ENCODE peak calls at places on chromosomes 1 and 21, in ten cellular contexts. B is heart left ventricle, Q is HepG2, S is body of pancreas, E is HCT116, O is K562, N is right lobe of liver, I is upper lobe of left lung, U is IMR-90, W is GM12878. A is an unnamed sample.

GRCh38 chr1:2174348-2175054 is 20.1 kb downstream of the FAAP20 start:
- ATAC-seq in B (peak; percentile 79), Q (peak; percentile 77), S (peak; percentile 65), E (peak; percentile 94), O (peak; percentile 72), N (peak; percentile 73), I (peak; percentile 83), U (peak; percentile 92), W (peak; percentile 73), A (peak; percentile 87)

GRCh38 chr1:8674912-8675311 is 142.5 kb downstream of the RERE start:
- ATAC-seq in B (no peak), Q (no peak), S (no peak), E (no peak), O (no peak), N (no peak), I (no peak), U (no peak), W (peak; percentile 18), A (no peak)

GRCh38 chr1:112619518-112620458 is at the start of gene CAPZA1:
- ATAC-seq in B (peak; percentile 97), Q (peak; percentile 98), S (peak; percentile 98), E (peak; percentile 92), O (peak; percentile 90), N (peak; percentile 94), I (peak; percentile 97), U (peak; percentile 93), W (peak; percentile 85), A (peak; percentile 99)

GRCh38 chr1:15595809-15596730 is 11.2 kb upstream of the AGMAT start:
- ATAC-seq in B (no peak), Q (peak; percentile 43), S (no peak), E (peak; percentile 12), O (no peak), N (no peak), I (no peak), U (no peak), W (peak; percentile 36), A (no peak)

GRCh38 chr1:9700340-9700739 is 48.8 kb downstream of the PIK3CD start:
- ATAC-seq in B (no peak), Q (peak; percentile 26), S (no peak), E (peak; percentile 71), O (no peak), N (no peak), I (no peak), U (peak; percentile 86), W (no peak), A (no peak)

GRCh38 chr1:183732251-183732650 is 72.7 kb upstream of the RGL1 start:
- ATAC-seq in B (no peak), Q (no peak), S (no peak), E (no peak), O (no peak), N (no peak), I (no peak), U (no peak), W (no peak), A (no peak)

GRCh38 chr21:24671901-24672300 is 935.4 kb downstream of the MRPL39 start:
- ATAC-seq in B (no peak), Q (no peak), S (no peak), E (no peak), O (no peak), N (no peak), I (no peak), U (no peak), W (no peak), A (no peak)

GRCh38 chr1:234309243-234309597 is 64.0 kb upstream of the COA6 start:
- ATAC-seq in B (no peak), Q (no peak), S (no peak), E (no peak), O (peak; percentile 8), N (no peak), I (no peak), U (no peak), W (no peak), A (no peak)

GRCh38 chr1:198205021-198205684 is 48.4 kb downstream of the NEK7 start:
- ATAC-seq in B (peak; percentile 43), Q (no peak), S (no peak), E (no peak), O (no peak), N (no peak), I (no peak), U (no peak), W (no peak), A (no peak)

GRCh38 chr1:38059632-38060286 is 13.2 kb upstream of the POU3F1 start:
- ATAC-seq in B (peak; percentile 36), Q (no peak), S (no peak), E (no peak), O (no peak), N (no peak), I (no peak), U (no peak), W (no peak), A (no peak)

GRCh38 chr1:29513357-29513756 is 277.0 kb downstream of the PTPRU start:
- ATAC-seq in B (peak; percentile 90), Q (peak; percentile 89), S (peak; percentile 66), E (peak; percentile 100), O (peak; percentile 100), N (peak; percentile 71), I (peak; percentile 52), U (peak; percentile 93), W (peak; percentile 92), A (no peak)

DNA sequence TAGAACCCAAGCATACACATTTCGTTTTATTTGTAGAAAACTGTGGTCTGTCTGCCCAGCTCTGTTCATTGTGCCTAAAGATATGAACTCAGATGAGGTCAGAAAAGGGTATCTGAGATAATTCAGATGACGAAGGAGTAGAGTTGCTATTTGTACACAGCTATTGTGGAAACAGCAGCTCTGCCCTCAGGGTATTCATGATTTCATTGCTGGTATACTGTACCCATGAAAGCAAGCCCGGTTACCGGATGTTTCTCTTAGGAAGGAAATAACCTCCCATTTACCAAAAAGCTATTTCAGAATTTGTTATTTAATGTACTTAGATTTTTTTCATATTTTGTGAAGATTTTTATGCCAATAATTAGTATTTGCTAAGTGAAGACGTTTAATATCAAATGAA is 37.8 kb downstream of the SMAP2 start:
- ATAC-seq in B (peak; percentile 45), Q (no peak), S (no peak), E (no peak), O (no peak), N (no peak), I (no peak), U (no peak), W (no peak), A (no peak)
- H3K36me3 ChIP-seq in B (peaks cover 89% of the 10 kb centered on the region), Q (peaks cover 12% of the 10 kb centered on the region), S (no peaks in the 10 kb centered on the region), E (peaks cover 5% of the 10 kb centered on the region), O (peaks cover 94% of the 10 kb centered on the region), N (peaks cover 37% of the 10 kb centered on the region), I (peaks cover 19% of the 10 kb centered on the region), U (peaks cover 18% of the 10 kb centered on the region), W (peaks cover 55% of the 10 kb centered on the region), A (no peaks in the 10 kb centered on the region)

DNA sequence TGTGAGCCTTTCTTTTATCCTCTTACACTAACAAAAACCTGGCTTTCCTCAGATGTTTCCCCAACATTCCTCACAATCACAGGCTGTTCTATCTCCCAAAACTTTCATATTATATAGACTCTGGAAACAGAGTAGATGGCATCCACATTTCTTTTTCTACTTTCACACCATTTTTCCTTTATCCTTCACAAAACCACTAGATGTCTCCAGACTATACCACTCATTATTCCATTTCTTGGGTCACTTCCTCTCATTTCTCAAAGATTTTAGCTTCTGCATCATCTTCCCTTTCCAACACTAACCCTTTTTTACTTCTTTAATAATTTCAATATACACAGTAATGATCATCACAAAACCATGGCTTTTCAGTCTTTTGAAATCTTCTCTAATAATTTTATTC is 286.0 kb upstream of the DEPDC1 start:
- ATAC-seq in B (no peak), Q (no peak), S (no peak), E (no peak), O (no peak), N (peak; percentile 44), I (no peak), U (no peak), W (no peak), A (no peak)
- TF ChIP-seq CTCF in B (no peak), Q (no peak), S (no peak), E (peak; percentile 27), O (no peak), N (peak; percentile 57), I (no peak), U (no peak), W (no peak), A (no peak)

GRCh38 chr1:26471201-26471497 is 1.1 kb upstream of the HMGN2 start:
- ATAC-seq in B (no peak), Q (no peak), S (no peak), E (no peak), O (no peak), N (no peak), I (no peak), U (no peak), W (no peak), A (no peak)

GRCh38 chr1:26472330-26472900 is at the start of gene HMGN2:
- ATAC-seq in B (peak; percentile 82), Q (peak; percentile 76), S (peak; percentile 77), E (peak; percentile 73), O (peak; percentile 80), N (peak; percentile 69), I (peak; percentile 91), U (peak; percentile 70), W (peak; percentile 84), A (peak; percentile 78)

GRCh38 chr1:26471498-26472329 is 526 bp upstream of the HMGN2 start:
- ATAC-seq in B (peak; percentile 35), Q (peak; percentile 55), S (peak; percentile 49), E (peak; percentile 49), O (peak; percentile 57), N (peak; percentile 24), I (peak; percentile 63), U (peak; percentile 46), W (peak; percentile 35), A (peak; percentile 50)

GRCh38 chr1:26474824-26475223 is 2.6 kb downstream of the HMGN2 start:
- ATAC-seq in B (no peak), Q (no peak), S (no peak), E (no peak), O (no peak), N (no peak), I (no peak), U (no peak), W (no peak), A (no peak)

GRCh38 chr1:26472901-26473845 is 933 bp downstream of the HMGN2 start:
- ATAC-seq in B (peak; percentile 86), Q (peak; percentile 72), S (peak; percentile 85), E (peak; percentile 68), O (peak; percentile 80), N (peak; percentile 84), I (peak; percentile 95), U (peak; percentile 80), W (peak; percentile 81), A (peak; percentile 93)
- TF ChIP-seq POLR2A in B (no peak), Q (no peak), S (no peak), E (peak; percentile 11), O (no peak), N (no peak), I (no peak), U (no peak), W (peak; percentile 53), A (peak; percentile 30)

GRCh38 chr1:247332901-247333361 is 1.3 kb upstream of the ZNF496 start:
- ATAC-seq in B (peak; percentile 1), Q (no peak), S (peak; percentile 8), E (no peak), O (no peak), N (peak; percentile 10), I (peak; percentile 25), U (no peak), W (no peak), A (no peak)
- H3K36me3 ChIP-seq in B (peaks cover 21% of the 10 kb centered on the region), Q (peaks cover 7% of the 10 kb centered on the region), S (no peaks in the 10 kb centered on the region), E (peaks cover 9% of the 10 kb centered on the region), O (peaks cover 55% of the 10 kb centered on the region), N (no peaks in the 10 kb centered on the region), I (peaks cover 1% of the 10 kb centered on the region), U (peaks cover 23% of the 10 kb centered on the region), W (peaks cover 12% of the 10 kb centered on the region), A (no peaks in the 10 kb centered on the region)

GRCh38 chr1:89394851-89395250 is 31.0 kb downstream of the GBP6 start:
- ATAC-seq in B (no peak), Q (no peak), S (no peak), E (no peak), O (no peak), N (no peak), I (no peak), U (no peak), W (no peak), A (no peak)

GRCh38 chr1:89396902-89397301 is 33.0 kb downstream of the GBP6 start:
- ATAC-seq in B (no peak), Q (no peak), S (no peak), E (no peak), O (no peak), N (no peak), I (no peak), U (no peak), W (no peak), A (no peak)
- TF ChIP-seq CTCF in B (no peak), Q (no peak), S (no peak), E (no peak), O (no peak), N (no peak), I (no peak), U (no peak), W (no peak), A (no peak)

A was measured in gastroesophageal sphincter.